ENCODE peak calls at places on chromosomes 16 and 17, in five cellular contexts. N is stimulated activated CD4-positive, alpha-beta T cell treated with anti-CD3 and anti-CD28 coated beads, Interleukin-12 subunit alpha, Interleukin-12 subunit beta, amount 100 ng/mL, for 24 hours; Y is amygdala; W is stomach; A is left kidney. S is an unnamed sample.

GRCh38 chr17:1769826-1770477 is 8.1 kb downstream of the SERPINF1 start:
- DNase-seq in N (no peak), Y (no peak), W (no peak), A (peak; percentile 84), S (peak; percentile 52)

GRCh38 chr17:43952351-43952723 is 1.4 kb downstream of the PYY start:
- DNase-seq in N (no peak), Y (no peak), W (no peak), A (peak; percentile 77), S (no peak)

GRCh38 chr16:72198021-72198420 is 26.1 kb upstream of the PMFBP1 start:
- DNase-seq in N (no peak), Y (peak; percentile 79), W (no peak), A (peak; percentile 87), S (peak; percentile 96)

GRCh38 chr17:78589885-78590284 is 12.7 kb upstream of the DNAH17 start:
- DNase-seq in N (no peak), Y (no peak), W (no peak), A (no peak), S (no peak)

GRCh38 chr16:66720766-66721165 is 24.2 kb upstream of the CMTM4 start:
- DNase-seq in N (no peak), Y (no peak), W (no peak), A (no peak), S (no peak)

GRCh38 chr17:4945176-4945943 is 3.0 kb downstream of the PFN1 start:
- DNase-seq in N (peak; percentile 74), Y (no peak), W (peak; percentile 79), A (no peak), S (peak; percentile 88)

GRCh38 chr17:313911-314613 is 38.5 kb downstream of the RPH3AL start:
- DNase-seq in N (no peak), Y (no peak), W (no peak), A (no peak), S (no peak)

GRCh38 chr17:17088511-17089205 is 46.4 kb downstream of the MPRIP start:
- DNase-seq in N (no peak), Y (no peak), W (no peak), A (no peak), S (peak; percentile 9)

GRCh38 chr17:19470529-19471261 is 59.7 kb downstream of the RNF112 start:
- DNase-seq in N (no peak), Y (no peak), W (peak; percentile 35), A (peak; percentile 95), S (peak; percentile 83)

GRCh38 chr16:65295527-65295926 is 173.7 kb upstream of the CDH11 start:
- DNase-seq in N (no peak), Y (no peak), W (no peak), A (no peak), S (no peak)

GRCh38 chr17:47956818-47957590 is 679 bp downstream of the PRR15L start:
- DNase-seq in N (no peak), Y (no peak), W (no peak), A (peak; percentile 53), S (peak; percentile 71)

GRCh38 chr16:89507219-89507833 is 877 bp upstream of the SPG7 start:
- DNase-seq in N (no peak), Y (no peak), W (peak; percentile 32), A (no peak), S (peak; percentile 72)

GRCh38 chr17:56834380-56835258 is 668 bp downstream of the DGKE start:
- DNase-seq in N (peak; percentile 36), Y (peak; percentile 49), W (peak; percentile 64), A (peak; percentile 86), S (peak; percentile 83)

GRCh38 chr16:27154573-27155521 is 48.5 kb upstream of the KDM8 start:
- DNase-seq in N (peak; percentile 51), Y (no peak), W (peak; percentile 57), A (peak; percentile 70), S (peak; percentile 20)

GRCh38 chr17:64173646-64174045 is 43.7 kb upstream of the ERN1 start:
- DNase-seq in N (no peak), Y (no peak), W (no peak), A (no peak), S (no peak)

GRCh38 chr17:74545456-74546230 is at the start of gene CD300C:
- DNase-seq in N (no peak), Y (no peak), W (no peak), A (no peak), S (peak; percentile 34)

GRCh38 chr17:13599168-13599577 is 2.6 kb downstream of the HS3ST3A1 start:
- DNase-seq in N (no peak), Y (no peak), W (no peak), A (no peak), S (no peak)

GRCh38 chr17:72952220-72952619 is 140.3 kb downstream of the SLC39A11 start:
- DNase-seq in N (no peak), Y (no peak), W (no peak), A (no peak), S (no peak)

GRCh38 chr17:65856865-65857264 is 295.4 kb upstream of the AXIN2 start:
- DNase-seq in N (no peak), Y (no peak), W (no peak), A (no peak), S (no peak)

GRCh38 chr17:41141361-41141760 is 1.0 kb upstream of the KRTAP4-6 start:
- DNase-seq in N (no peak), Y (no peak), W (no peak), A (no peak), S (no peak)

GRCh38 chr16:83603981-83604570 is 203.7 kb upstream of the HSBP1 start:
- DNase-seq in N (no peak), Y (no peak), W (no peak), A (no peak), S (no peak)

S was measured in DMS53.